ENCODE peak calls at places on chromosomes 2 and 18, in four cellular contexts. Y is K562, H is HCT116, I is H1. T is an unnamed sample.

GRCh38 chr18:79941473-79942119 is 9.9 kb downstream of the SLC66A2 start:
- DNase-seq in Y (no peak), H (no peak), I (no peak), T (no peak)

GRCh38 chr2:88671786-88672427 is 19.6 kb upstream of the RPIA start:
- DNase-seq in Y (peak), H (peak), I (peak), T (peak)

GRCh38 chr2:214232266-214232665 is 178.6 kb upstream of the VWC2L start:
- DNase-seq in Y (no peak), H (no peak), I (no peak), T (no peak)

GRCh38 chr2:26122633-26123032 is 50.3 kb upstream of the GAREM2 start:
- DNase-seq in Y (no peak), H (no peak), I (no peak), T (no peak)

GRCh38 chr2:98295721-98296414 is 50.4 kb upstream of the CNGA3 start:
- DNase-seq in Y (no peak), H (no peak), I (no peak), T (no peak)

GRCh38 chr2:78263571-78263970 is 741.4 kb upstream of the LRRTM4 start:
- DNase-seq in Y (no peak), H (no peak), I (no peak), T (no peak)

GRCh38 chr2:36380624-36381481 is 25.3 kb downstream of the CRIM1 start:
- DNase-seq in Y (no peak), H (no peak), I (peak), T (peak)

GRCh38 chr2:226813148-226813701 is 13.6 kb upstream of the IRS1 start:
- DNase-seq in Y (no peak), H (no peak), I (no peak), T (no peak)

GRCh38 chr2:233817305-233817980 is 36.9 kb downstream of the HJURP start:
- DNase-seq in Y (no peak), H (no peak), I (no peak), T (no peak)

DNA sequence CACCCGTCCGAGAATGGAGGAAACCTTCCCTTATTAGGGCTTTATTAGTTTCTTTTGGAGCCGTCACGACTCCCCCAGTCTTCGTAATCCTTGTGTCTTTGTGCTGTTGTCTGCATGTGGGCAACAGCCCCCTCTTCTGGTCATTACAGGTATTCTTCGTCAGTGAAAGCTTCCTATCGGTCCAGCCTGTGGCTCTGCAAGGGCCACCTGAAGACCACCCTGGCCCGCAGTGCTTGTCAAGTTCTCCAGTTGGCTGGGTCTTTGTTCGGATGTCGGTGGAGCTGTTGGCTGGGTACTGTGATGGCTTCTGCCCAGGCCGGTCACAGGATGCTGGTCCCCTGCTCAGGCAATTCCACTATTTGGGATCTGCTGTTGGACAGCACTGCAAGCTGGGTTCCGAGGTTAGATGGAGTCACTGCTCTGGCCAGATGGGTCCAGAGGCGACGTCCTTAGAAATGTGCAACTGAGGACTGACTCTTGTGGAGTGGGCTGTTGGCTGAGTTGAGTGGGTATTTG is 19.2 kb downstream of the E2F6 start:
- DNase-seq in Y (peak), H (peak), I (peak), T (peak)
- TF ChIP-seq FOSL1 in Y (no peak), H (no peak), I (no peak), T (no peak)

DNA sequence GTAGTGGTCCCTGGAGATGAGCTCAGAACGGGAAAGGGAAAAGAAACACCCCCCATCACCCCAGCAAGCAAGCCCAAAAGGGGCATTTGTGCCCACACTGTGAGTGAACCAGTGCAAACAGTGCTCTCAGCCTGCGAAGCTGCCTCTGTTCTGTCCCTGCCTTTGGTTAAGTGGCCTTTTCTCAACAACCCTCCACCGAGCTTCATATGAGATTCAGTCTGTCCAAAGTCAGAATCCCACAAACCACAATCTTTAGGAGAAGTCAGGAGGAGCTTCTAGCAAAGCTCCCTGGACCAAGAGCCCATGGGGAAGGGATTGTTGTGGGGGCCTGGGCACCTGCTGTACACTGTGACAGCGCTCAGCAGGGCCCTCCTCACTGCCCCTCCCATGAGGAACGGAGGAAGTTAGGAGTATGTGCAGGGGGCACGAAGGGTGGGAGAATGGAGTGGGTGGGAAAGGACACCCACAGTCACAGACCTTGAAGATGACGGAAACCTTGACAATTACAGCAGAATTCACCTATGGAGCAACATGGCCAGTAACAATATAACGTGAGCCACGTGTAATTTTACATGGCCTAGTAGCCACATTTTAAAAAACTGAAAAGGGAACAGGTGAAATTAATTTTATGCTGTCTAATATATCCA is 119.5 kb downstream of the SMAD7 start:
- DNase-seq in Y (no peak), H (no peak), I (peak), T (no peak)
- TF ChIP-seq FOSL1 in Y (no peak), H (no peak), I (no peak), T (no peak)

GRCh38 chr2:69241664-69242063 is 145.4 kb downstream of the GFPT1 start:
- DNase-seq in Y (no peak), H (no peak), I (no peak), T (no peak)
- TF ChIP-seq FOSL1 in Y (no peak), H (no peak), I (no peak), T (no peak)

GRCh38 chr18:45521777-45522176 is 93.5 kb upstream of the SLC14A2 start:
- DNase-seq in Y (no peak), H (no peak), I (no peak), T (no peak)
- TF ChIP-seq FOSL1 in Y (no peak), H (no peak), I (no peak), T (no peak)

DNA sequence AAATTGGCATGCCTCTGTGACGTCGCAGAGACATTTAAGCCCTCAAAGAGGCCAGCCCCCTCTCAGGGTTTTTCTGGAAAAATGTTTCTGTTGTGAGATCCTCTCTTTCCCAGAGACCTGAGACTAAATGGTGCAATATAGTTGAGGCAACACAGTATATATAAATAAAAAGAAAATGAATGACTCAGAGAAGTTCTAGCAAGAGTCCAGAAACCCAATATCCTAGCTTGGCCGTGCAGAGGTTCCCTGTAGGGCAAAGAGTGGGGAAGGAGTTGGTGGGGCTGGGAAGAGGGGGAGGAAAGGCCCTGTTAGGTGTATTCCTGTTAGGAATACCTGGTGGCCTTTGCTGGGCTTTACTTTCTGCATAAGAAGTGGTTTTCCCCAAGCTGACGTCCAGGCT is 121.7 kb upstream of the LGALSL start:
- DNase-seq in Y (no peak), H (no peak), I (no peak), T (no peak)
- TF ChIP-seq FOSL1 in Y (no peak), H (no peak), I (no peak), T (no peak)

DNA sequence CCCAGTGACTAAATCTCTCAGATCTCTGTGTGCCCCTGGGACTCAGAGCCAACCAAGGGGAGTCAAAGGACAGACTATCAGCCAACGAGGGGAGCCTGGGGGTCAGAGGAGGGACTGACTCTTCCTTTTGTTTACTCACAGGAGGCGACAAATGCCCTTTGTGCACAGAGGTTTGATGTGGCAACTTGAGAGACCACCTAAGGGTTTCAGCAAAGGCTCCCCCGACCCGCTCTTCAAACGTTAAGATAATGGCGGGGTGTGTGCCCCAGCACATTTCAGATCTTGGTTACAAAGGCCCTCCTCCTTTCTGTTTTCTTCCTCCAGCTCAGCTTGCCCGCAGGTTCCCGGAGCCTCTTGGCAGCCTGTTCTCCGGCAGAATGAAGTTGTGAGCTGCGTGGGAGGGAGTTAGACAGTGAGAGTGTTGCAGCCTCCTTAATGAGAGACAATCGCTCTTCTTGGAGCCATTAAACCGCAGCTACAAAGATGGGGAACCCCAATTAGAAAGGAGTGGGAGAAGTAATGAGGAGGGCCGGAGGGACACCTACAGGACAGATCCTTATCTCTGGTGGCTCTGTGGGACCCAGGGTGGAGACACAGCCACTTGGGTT is 76.2 kb downstream of the KIAA2012 start:
- DNase-seq in Y (peak), H (no peak), I (peak), T (no peak)
- TF ChIP-seq FOSL1 in Y (no peak), H (no peak), I (no peak), T (no peak)

DNA sequence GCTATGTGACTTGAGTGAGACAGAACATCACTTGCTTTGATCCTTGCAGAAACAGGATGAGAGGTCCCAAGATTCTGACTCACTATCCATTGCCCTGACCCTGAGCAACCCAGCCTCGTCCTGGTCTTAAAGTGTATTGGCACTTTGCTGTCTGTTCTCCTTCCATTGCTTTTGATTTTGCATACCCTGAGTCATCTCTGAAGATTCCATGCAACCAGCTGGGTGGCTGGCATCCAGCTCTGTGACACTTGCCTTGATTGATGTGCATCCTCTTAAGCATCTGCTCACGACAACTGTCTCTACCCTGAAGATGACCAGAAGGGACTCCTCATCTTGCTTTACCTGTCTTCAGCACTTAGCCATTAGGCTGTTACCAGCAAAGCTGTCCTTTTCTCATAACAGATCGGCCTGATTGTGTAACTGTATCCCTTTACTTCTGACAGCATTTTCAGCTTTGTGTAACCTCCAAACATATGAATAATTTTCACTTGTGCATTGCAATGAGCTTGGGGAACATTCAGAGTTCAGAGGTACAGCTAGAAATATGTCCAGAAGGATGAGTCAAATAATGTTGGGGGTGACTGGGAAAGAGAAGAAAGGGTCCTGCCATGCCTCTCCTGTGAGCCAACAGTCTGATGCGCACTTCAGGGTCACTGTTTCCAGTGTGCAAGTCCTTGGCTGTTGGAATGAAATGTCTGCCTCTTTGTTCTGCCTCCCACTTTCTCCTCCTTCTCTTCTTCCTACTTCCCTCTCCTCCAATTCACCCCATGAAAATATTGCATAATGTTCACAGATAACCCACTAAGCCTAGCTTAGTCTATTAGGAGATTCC is 249.7 kb upstream of the OSR1 start:
- DNase-seq in Y (no peak), H (no peak), I (no peak), T (no peak)
- TF ChIP-seq FOSL1 in Y (no peak), H (no peak), I (no peak), T (no peak)

T was measured in HepG2.